ENCODE peak calls at places on chromosome 18, in ten cellular contexts. U is uterus; R is prostate gland; H is CD8-positive, alpha-beta memory T cell; G is colonic mucosa; S is CD8-positive, alpha-beta T cell; K is cardiac muscle cell; Z is OCI-LY7; F is heart left ventricle; V is upper lobe of right lung. N is an unnamed sample.

GRCh38 chr18:44507729-44508325 is 172.9 kb upstream of the SETBP1 start:
- DNase-seq in G (no peak), K (peak; percentile 37), S (no peak), U (no peak), H (no peak), V (peak; percentile 66), Z (peak; percentile 1), F (peak; percentile 66), R (no peak), N (peak; percentile 15)

GRCh38 chr18:57051586-57052044 is 95.3 kb upstream of the BOD1L2 start:
- DNase-seq in H (no peak), S (no peak), G (peak; percentile 94), K (peak; percentile 78), V (no peak), Z (no peak), R (no peak), F (no peak), U (no peak), N (no peak)

GRCh38 chr18:9760641-9761040 is 52.5 kb downstream of the RAB31 start:
- DNase-seq in S (no peak), F (no peak), H (no peak), R (no peak), Z (no peak), V (no peak), U (no peak), G (no peak), K (no peak), N (no peak)

GRCh38 chr18:75319905-75320304 is 107.6 kb downstream of the SMIM21 start:
- DNase-seq in F (no peak), H (no peak), K (no peak), S (no peak), Z (no peak), V (no peak), U (no peak), G (no peak), R (no peak), N (no peak)

GRCh38 chr18:53941601-53942335 is 282.7 kb downstream of the MBD2 start:
- DNase-seq in H (no peak), S (no peak), Z (peak; percentile 0), K (no peak), F (no peak), V (no peak), U (no peak), G (no peak), R (no peak), N (no peak)

GRCh38 chr18:10032331-10032979 is 118.6 kb downstream of the VAPA start:
- DNase-seq in S (peak; percentile 55), H (no peak), K (peak; percentile 23), F (no peak), Z (no peak), U (peak; percentile 23), G (no peak), V (no peak), R (no peak), N (peak; percentile 52)

GRCh38 chr18:26741041-26741440 is 124.5 kb downstream of the AQP4 start:
- DNase-seq in Z (no peak), U (no peak), F (no peak), S (no peak), V (no peak), G (no peak), R (no peak), H (no peak), K (no peak), N (no peak)

GRCh38 chr18:77124452-77124922 is 8.1 kb downstream of the MBP start:
- DNase-seq in R (no peak), Z (peak; percentile 49), K (no peak), G (no peak), H (peak; percentile 78), V (no peak), S (peak; percentile 54), U (no peak), F (no peak), N (no peak)

GRCh38 chr18:48922801-48923730 is 27.7 kb downstream of the SMAD7 start:
- DNase-seq in F (peak; percentile 78), U (peak; percentile 65), K (no peak), G (peak; percentile 73), V (peak; percentile 79), R (peak; percentile 71), H (peak; percentile 49), Z (no peak), S (no peak), N (peak; percentile 55)

GRCh38 chr18:60232541-60232940 is 140.0 kb downstream of the MC4R start:
- DNase-seq in S (no peak), H (no peak), G (no peak), Z (no peak), U (no peak), V (no peak), K (no peak), R (no peak), F (no peak), N (no peak)

GRCh38 chr18:6943143-6943542 is 174.5 kb downstream of the LAMA1 start:
- DNase-seq in S (no peak), Z (no peak), G (no peak), R (peak; percentile 71), K (no peak), V (no peak), H (no peak), F (no peak), U (no peak), N (no peak)
- H3K36me3 ChIP-seq in S (no peaks in the 10 kb centered on the region), Z (no peaks in the 10 kb centered on the region), G (no peaks in the 10 kb centered on the region), R (no peaks in the 10 kb centered on the region), K (peaks cover 13% of the 10 kb centered on the region), V (no peaks in the 10 kb centered on the region), H (no peaks in the 10 kb centered on the region), F (no peaks in the 10 kb centered on the region), U (no peaks in the 10 kb centered on the region), N (no peaks in the 10 kb centered on the region)

DNA sequence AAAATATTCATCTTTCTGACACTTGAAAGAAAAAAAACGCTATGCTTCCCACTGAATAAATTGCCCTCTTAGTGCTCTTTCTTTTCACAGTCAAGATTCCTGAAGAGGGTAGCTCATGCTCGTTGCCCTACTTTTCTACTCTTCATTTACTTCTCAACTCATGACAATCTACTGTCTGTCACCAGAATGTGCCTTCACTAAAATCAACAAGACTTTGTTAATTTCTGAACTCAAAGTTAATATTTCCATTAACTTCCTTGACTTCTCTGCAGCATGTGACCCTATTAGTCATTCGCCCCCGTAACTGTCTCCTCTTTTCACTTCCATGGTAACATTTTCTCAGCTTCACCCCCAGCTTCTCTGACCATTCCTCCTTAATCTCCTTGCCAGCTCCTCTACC is 98.9 kb upstream of the MAPRE2 start:
- DNase-seq in K (no peak), H (no peak), F (no peak), U (no peak), R (no peak), Z (no peak), S (no peak), G (no peak), V (no peak), N (no peak)
- H3K4me1 ChIP-seq in K (no peaks in the 10 kb centered on the region), H (no peaks in the 10 kb centered on the region), F (no peaks in the 10 kb centered on the region), U (no peaks in the 10 kb centered on the region), R (no peaks in the 10 kb centered on the region), Z (no peaks in the 10 kb centered on the region), S (no peaks in the 10 kb centered on the region), G (no peaks in the 10 kb centered on the region), V (no peaks in the 10 kb centered on the region), N (no peaks in the 10 kb centered on the region)

GRCh38 chr18:34549367-34549766 is 160.7 kb upstream of the DTNA start:
- DNase-seq in R (no peak), U (no peak), Z (no peak), F (no peak), V (no peak), K (no peak), S (no peak), G (no peak), H (no peak), N (no peak)
- H3K36me3 ChIP-seq in R (no peaks in the 10 kb centered on the region), U (no peaks in the 10 kb centered on the region), Z (no peaks in the 10 kb centered on the region), F (no peaks in the 10 kb centered on the region), V (no peaks in the 10 kb centered on the region), K (no peaks in the 10 kb centered on the region), S (no peaks in the 10 kb centered on the region), G (no peaks in the 10 kb centered on the region), H (no peaks in the 10 kb centered on the region), N (no peaks in the 10 kb centered on the region)

GRCh38 chr18:64981915-64982314 is 768.9 kb upstream of the CDH7 start:
- DNase-seq in Z (no peak), K (no peak), G (no peak), R (no peak), S (no peak), H (no peak), U (no peak), F (no peak), V (no peak), N (peak; percentile 19)
- H3K4me1 ChIP-seq in Z (no peaks in the 10 kb centered on the region), K (peaks cover 3% of the 10 kb centered on the region), G (no peaks in the 10 kb centered on the region), R (no peaks in the 10 kb centered on the region), S (no peaks in the 10 kb centered on the region), H (no peaks in the 10 kb centered on the region), U (no peaks in the 10 kb centered on the region), F (no peaks in the 10 kb centered on the region), V (no peaks in the 10 kb centered on the region), N (peaks cover 6% of the 10 kb centered on the region)

DNA sequence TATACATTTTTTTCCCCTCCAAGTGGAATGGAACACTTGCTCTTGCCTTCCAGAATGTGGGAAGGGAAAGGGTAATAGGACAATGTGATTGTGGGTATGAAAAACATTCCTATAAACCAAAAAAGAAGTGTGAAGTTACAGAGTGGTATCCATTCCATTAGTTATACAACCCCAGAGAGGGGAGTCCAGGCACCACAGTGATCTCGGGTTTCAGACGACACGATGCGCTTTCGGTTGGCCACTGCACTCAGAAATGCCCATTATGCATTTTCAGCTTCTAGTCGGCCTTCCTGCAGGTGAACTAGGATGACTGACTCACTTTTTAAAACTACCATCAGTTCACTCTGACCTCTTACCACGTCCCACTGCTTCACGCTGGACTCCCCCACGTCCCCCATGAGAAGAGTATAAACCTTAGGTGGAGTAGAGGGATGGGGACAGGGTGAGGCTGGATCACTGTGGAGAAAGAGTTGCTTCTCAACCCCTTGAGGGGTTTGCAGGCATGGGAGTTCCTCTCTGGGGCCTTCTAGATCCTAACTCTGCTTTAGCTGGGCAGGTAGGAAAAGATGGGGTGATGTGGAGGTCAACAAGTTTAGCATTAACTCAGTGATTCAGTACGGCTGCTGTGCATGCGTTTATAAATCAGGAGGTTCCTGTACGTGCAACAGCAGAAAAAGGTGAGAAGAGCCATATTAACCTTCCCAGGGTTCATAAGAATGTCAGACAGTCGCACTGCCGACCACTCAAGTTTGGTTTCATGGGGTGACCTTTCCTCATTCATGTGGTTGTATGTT is 50.5 kb downstream of the ZNF532 start:
- DNase-seq in R (no peak), F (no peak), G (no peak), V (no peak), H (no peak), S (no peak), U (no peak), Z (no peak), K (no peak), N (no peak)
- H3K36me3 ChIP-seq in R (no peaks in the 10 kb centered on the region), F (peaks cover 24% of the 10 kb centered on the region), G (no peaks in the 10 kb centered on the region), V (peaks cover 30% of the 10 kb centered on the region), H (no peaks in the 10 kb centered on the region), S (no peaks in the 10 kb centered on the region), U (no peaks in the 10 kb centered on the region), Z (peaks cover 7% of the 10 kb centered on the region), K (peaks cover 13% of the 10 kb centered on the region), N (no peaks in the 10 kb centered on the region)